ENCODE peak calls at places on chromosomes 7 and 10, in eight cellular contexts. I is left colon; M is stimulated activated CD4-positive, alpha-beta T cell treated with anti-CD3 and anti-CD28 coated beads, Interleukin-15, amount 100 ng/mL, for 1 hour; O is DMS79; G is putamen; V is nucleus accumbens; N is nephron progenitor cell; F is A549. D is an unnamed sample.

GRCh38 chr10:35409094-35409582 is 72.8 kb downstream of the CCNY start:
- DNase-seq in I (no peak), M (no peak), O (no peak), G (peak), V (no peak), N (no peak), F (no peak), D (no peak)

GRCh38 chr10:114304566-114305421 is 65.7 kb downstream of the VWA2 start:
- DNase-seq in I (peak), M (peak), O (peak), G (no peak), V (no peak), N (peak), F (peak), D (peak)

GRCh38 chr7:21767300-21767900 is 178.3 kb downstream of the CDCA7L start:
- DNase-seq in I (peak), M (no peak), O (no peak), G (peak), V (no peak), N (peak), F (peak), D (peak)

GRCh38 chr7:115789901-115790300 is 240.7 kb downstream of the TFEC start:
- DNase-seq in I (no peak), M (no peak), O (no peak), G (no peak), V (no peak), N (no peak), F (no peak), D (no peak)

GRCh38 chr7:69219381-69219780 is 378.9 kb upstream of the AUTS2 start:
- DNase-seq in I (no peak), M (no peak), O (no peak), G (no peak), V (no peak), N (no peak), F (no peak), D (no peak)

GRCh38 chr10:21449288-21449966 is 76.1 kb downstream of the SKIDA1 start:
- DNase-seq in I (no peak), M (no peak), O (no peak), G (no peak), V (no peak), N (no peak), F (no peak), D (peak)

GRCh38 chr7:158054081-158054480 is 533.5 kb downstream of the PTPRN2 start:
- DNase-seq in I (no peak), M (no peak), O (no peak), G (no peak), V (no peak), N (no peak), F (no peak), D (no peak)

GRCh38 chr7:136657332-136657942 is 211.0 kb upstream of the CHRM2 start:
- DNase-seq in I (no peak), M (no peak), O (no peak), G (no peak), V (no peak), N (no peak), F (no peak), D (no peak)

GRCh38 chr10:24944512-24945255 is 7.7 kb downstream of the PRTFDC1 start:
- DNase-seq in I (peak), M (no peak), O (no peak), G (peak), V (no peak), N (no peak), F (peak), D (no peak)

GRCh38 chr10:114571316-114571999 is 86.6 kb downstream of the ABLIM1 start:
- DNase-seq in I (peak), M (no peak), O (no peak), G (peak), V (no peak), N (no peak), F (no peak), D (no peak)

GRCh38 chr10:31897506-31897905 is 31.1 kb downstream of the ARHGAP12 start:
- DNase-seq in I (no peak), M (no peak), O (no peak), G (no peak), V (no peak), N (no peak), F (no peak), D (no peak)

GRCh38 chr10:95403690-95404459 is 113.1 kb upstream of the PDLIM1 start:
- DNase-seq in I (no peak), M (no peak), O (no peak), G (no peak), V (no peak), N (no peak), F (no peak), D (no peak)

GRCh38 chr7:87318741-87319140 is 26.7 kb upstream of the CROT start:
- DNase-seq in I (no peak), M (no peak), O (no peak), G (no peak), V (no peak), N (no peak), F (peak), D (no peak)

GRCh38 chr10:51459476-51459875 is 239.9 kb downstream of the CSTF2T start:
- DNase-seq in I (no peak), M (no peak), O (no peak), G (no peak), V (no peak), N (no peak), F (no peak), D (no peak)

GRCh38 chr7:6392712-6393666 is 54.8 kb downstream of the DAGLB start:
- DNase-seq in I (peak), M (no peak), O (no peak), G (no peak), V (no peak), N (no peak), F (peak), D (no peak)

GRCh38 chr10:3763035-3763456 is 22.0 kb downstream of the KLF6 start:
- DNase-seq in I (no peak), M (no peak), O (no peak), G (no peak), V (no peak), N (no peak), F (peak), D (no peak)

GRCh38 chr7:120942861-120943260 is 7.7 kb upstream of the ING3 start:
- DNase-seq in I (no peak), M (no peak), O (no peak), G (no peak), V (no peak), N (no peak), F (no peak), D (no peak)

GRCh38 chr7:7157177-7157886 is 25.0 kb upstream of the C1GALT1 start:
- DNase-seq in I (peak), M (no peak), O (no peak), G (no peak), V (no peak), N (no peak), F (no peak), D (no peak)

GRCh38 chr10:125370578-125370977 is 210.2 kb upstream of the CTBP2 start:
- DNase-seq in I (no peak), M (no peak), O (no peak), G (no peak), V (no peak), N (peak), F (peak), D (no peak)

D was measured in GM13976.